ENCODE peak calls at places on chromosomes 11 and 22, in six cellular contexts. E, D, L, B, I and M are unnamed samples.

GRCh38 chr22:19042285-19043110 is 79.7 kb downstream of the DGCR2 start:
- DNase-seq in D (no peak), B (no peak), E (no peak), I (no peak), L (no peak), M (no peak)

GRCh38 chr11:69115586-69116560 is 39.9 kb upstream of the SMIM38 start:
- DNase-seq in L (no peak), D (no peak), B (peak), E (peak), I (no peak), M (no peak)

GRCh38 chr11:60982184-60982583 is 10.7 kb downstream of the CD6 start:
- DNase-seq in B (no peak), L (no peak), I (no peak), D (no peak), E (no peak), M (no peak)

GRCh38 chr11:34259087-34259486 is 98.7 kb downstream of the ABTB2 start:
- DNase-seq in I (peak), D (peak), E (no peak), B (no peak), L (no peak), M (no peak)

GRCh38 chr22:45953178-45953577 is 23.8 kb downstream of the WNT7B start:
- DNase-seq in E (no peak), D (no peak), B (no peak), L (no peak), I (no peak), M (no peak)

GRCh38 chr11:10550503-10550902 is 9.5 kb upstream of the RNF141 start:
- DNase-seq in I (no peak), D (peak), B (no peak), L (no peak), E (peak), M (no peak)

GRCh38 chr11:1505480-1505879 is 18.9 kb upstream of the MOB2 start:
- DNase-seq in I (no peak), L (no peak), E (no peak), B (no peak), D (no peak), M (no peak)

GRCh38 chr22:17633217-17633997 is 4.9 kb upstream of the ATP6V1E1 start:
- DNase-seq in I (no peak), E (peak), D (peak), L (no peak), B (no peak), M (no peak)

GRCh38 chr11:19345519-19345847 is 104.7 kb upstream of the E2F8 start:
- DNase-seq in D (no peak), I (no peak), L (no peak), B (no peak), E (no peak), M (no peak)

GRCh38 chr22:18970180-18970947 is 34.3 kb upstream of the PRODH start:
- DNase-seq in I (peak), D (no peak), L (no peak), B (no peak), E (no peak), M (no peak)

GRCh38 chr22:30816413-30816812 is 121.7 kb downstream of the OSBP2 start:
- DNase-seq in L (no peak), I (no peak), B (no peak), E (no peak), D (no peak), M (no peak)

GRCh38 chr22:29780781-29781676 is 13.9 kb downstream of the UQCR10 start:
- DNase-seq in B (no peak), E (peak), I (no peak), D (peak), L (no peak), M (no peak)

GRCh38 chr22:43919106-43919965 is 4.3 kb upstream of the PNPLA3 start:
- DNase-seq in D (peak), E (peak), B (no peak), I (no peak), L (no peak), M (no peak)

GRCh38 chr11:108802492-108802891 is 137.6 kb downstream of the DDX10 start:
- DNase-seq in D (no peak), I (no peak), B (no peak), L (no peak), E (no peak), M (no peak)

GRCh38 chr11:105179542-105180278 is 40.1 kb upstream of the CARD18 start:
- DNase-seq in E (peak), L (no peak), I (no peak), D (no peak), B (no peak), M (no peak)

GRCh38 chr22:38442967-38443674 is 11.9 kb downstream of the KCNJ4 start:
- DNase-seq in L (no peak), B (no peak), I (no peak), D (no peak), E (no peak), M (no peak)

GRCh38 chr11:16280256-16280682 is 76.1 kb downstream of the SOX6 start:
- DNase-seq in D (no peak), L (no peak), E (peak), I (peak), B (no peak), M (no peak)

GRCh38 chr11:67252831-67253239 is 13.4 kb upstream of the GRK2 start:
- DNase-seq in L (peak), D (peak), B (no peak), E (peak), I (peak), M (no peak)

GRCh38 chr22:46547883-46548244 is 10.4 kb upstream of the CELSR1 start:
- DNase-seq in I (no peak), D (peak), L (no peak), B (peak), E (peak), M (no peak)

GRCh38 chr22:48106215-48106614 is 1343.8 kb downstream of the TBC1D22A start:
- DNase-seq in L (no peak), B (no peak), I (no peak), D (no peak), E (no peak), M (no peak)

GRCh38 chr11:32890843-32891656 is 1.6 kb upstream of the QSER1 start:
- DNase-seq in E (no peak), B (no peak), L (peak), I (no peak), D (no peak), M (no peak)

GRCh38 chr11:84103096-84103495 is 816.9 kb upstream of the CCDC90B start:
- DNase-seq in B (no peak), L (no peak), E (no peak), D (no peak), I (peak), M (no peak)

GRCh38 chr11:112968988-112969714 is 7.9 kb downstream of the NCAM1 start:
- DNase-seq in B (no peak), L (no peak), D (peak), E (peak), I (no peak), M (no peak)

GRCh38 chr11:130070829-130071205 is 1.1 kb downstream of the APLP2 start:
- DNase-seq in B (peak), D (peak), I (no peak), E (peak), L (peak), M (no peak)

GRCh38 chr22:45537734-45538181 is 35.1 kb downstream of the FBLN1 start:
- DNase-seq in E (peak), D (peak), B (no peak), L (no peak), I (peak), M (no peak)

GRCh38 chr11:68302256-68303054 is 9.9 kb upstream of the LRP5 start:
- DNase-seq in D (peak), I (no peak), E (peak), L (no peak), B (no peak), M (no peak)

GRCh38 chr11:31801298-31801702 is 9.8 kb downstream of the PAX6 start:
- DNase-seq in I (no peak), B (no peak), D (no peak), E (no peak), L (no peak), M (no peak)

GRCh38 chr11:40722179-40722795 is 737.2 kb downstream of the LRRC4C start:
- DNase-seq in I (peak), E (peak), L (no peak), B (no peak), D (peak), M (no peak)
- TF ChIP-seq CTCF in I (peak), E (peak), L (no peak), B (no peak), D (peak), M (peak)

GRCh38 chr11:7606496-7606895 is 66.8 kb downstream of the CYB5R2 start:
- DNase-seq in L (no peak), D (peak), E (no peak), B (no peak), I (no peak), M (no peak)
- H3K4me3 ChIP-seq in L (no peak), D (no peak), E (no peak), B (no peak), I (no peak), M (no peak)

GRCh38 chr11:118947999-118948398 is 8.1 kb upstream of the UPK2 start:
- DNase-seq in B (no peak), L (no peak), E (no peak), I (no peak), D (no peak), M (no peak)
- TF ChIP-seq CTCF in B (no peak), L (no peak), E (no peak), I (no peak), D (no peak), M (no peak)

GRCh38 chr11:45901646-45902045 is 5.4 kb downstream of the FREY1 start:
- DNase-seq in L (no peak), D (no peak), E (no peak), I (no peak), B (no peak), M (no peak)

GRCh38 chr11:45899448-45900174 is 7.5 kb downstream of the FREY1 start:
- DNase-seq in B (peak), L (peak), E (peak), I (peak), D (peak), M (peak)

GRCh38 chr11:45899086-45899447 is 8.0 kb downstream of the FREY1 start:
- DNase-seq in B (no peak), E (no peak), I (no peak), D (no peak), L (no peak), M (no peak)

GRCh38 chr11:45902452-45903380 is 4.4 kb downstream of the FREY1 start:
- DNase-seq in D (no peak), B (no peak), I (no peak), E (no peak), L (no peak), M (no peak)

DNA sequence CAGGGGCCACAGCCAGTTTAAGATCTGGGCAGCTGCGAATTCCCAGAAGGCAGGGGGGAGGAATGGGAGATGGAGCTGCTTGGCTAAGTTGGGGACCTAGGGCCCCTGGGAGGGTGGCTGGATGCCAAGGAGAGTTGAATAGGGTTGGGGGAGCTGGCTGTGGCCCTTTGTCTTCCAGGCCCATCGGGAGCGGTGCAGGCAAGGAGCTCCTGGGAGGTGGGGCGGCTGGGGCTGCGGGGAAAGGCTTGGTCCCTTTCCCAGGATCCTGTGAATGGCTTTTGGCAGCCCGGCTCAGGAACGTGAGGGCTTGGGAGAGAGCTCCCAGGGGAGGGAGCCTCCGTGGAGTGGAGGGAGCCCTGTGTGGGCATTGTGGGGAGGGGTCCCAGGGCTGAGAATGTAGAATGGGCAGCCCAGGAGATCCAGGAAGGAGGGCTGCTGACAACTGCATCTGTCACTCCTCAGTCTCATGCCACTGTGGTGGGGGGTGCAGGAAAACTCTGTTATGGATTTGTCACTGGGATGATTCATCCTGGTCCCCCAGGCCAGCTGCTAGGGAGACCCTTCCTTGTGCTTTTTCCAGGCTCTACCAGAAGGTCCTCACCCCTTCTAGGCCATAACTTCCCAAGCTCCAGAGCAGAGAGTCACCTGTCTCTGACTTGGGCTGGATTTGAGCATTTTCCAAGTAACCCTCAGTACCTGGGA is 6.0 kb downstream of the FREY1 start:
- DNase-seq in B (no peak), E (no peak), L (no peak), D (peak), I (no peak), M (no peak)
- H3K4me3 ChIP-seq in B (peak), E (peak), L (no peak), D (peak), I (peak), M (peak)

GRCh38 chr22:50696251-50696798 is 23.7 kb downstream of the SHANK3 start:
- DNase-seq in B (no peak), D (no peak), L (no peak), I (peak), E (no peak), M (no peak)

GRCh38 chr22:50697667-50698506 is 25.3 kb downstream of the SHANK3 start:
- DNase-seq in D (no peak), B (no peak), L (no peak), E (no peak), I (peak), M (no peak)

GRCh38 chr22:50698546-50698945 is 25.9 kb downstream of the SHANK3 start:
- DNase-seq in E (no peak), D (no peak), I (peak), B (no peak), L (no peak), M (no peak)

GRCh38 chr22:50695421-50696250 is 23.0 kb downstream of the SHANK3 start:
- DNase-seq in B (no peak), L (no peak), E (no peak), D (no peak), I (peak), M (no peak)

GRCh38 chr22:50696799-50697561 is 24.4 kb downstream of the SHANK3 start:
- DNase-seq in I (peak), L (no peak), E (peak), D (peak), B (no peak), M (no peak)
- TF ChIP-seq CTCF in I (peak), L (no peak), E (peak), D (peak), B (peak), M (peak)